ENCODE peak calls at places on chromosomes 3 and 15, in six cellular contexts. Z, R, E, T, J and V are unnamed samples.

GRCh38 chr3:11379238-11379823 is 107.1 kb downstream of the ATG7 start:
- DNase-seq in Z (no peak), R (peak), E (no peak), T (no peak), J (peak), V (peak)

GRCh38 chr3:35675206-35675605 is 35.9 kb downstream of the ARPP21 start:
- DNase-seq in Z (no peak), R (no peak), E (no peak), T (no peak), J (no peak), V (no peak)

GRCh38 chr15:90035095-90035834 is 34.1 kb downstream of the ZNF710 start:
- DNase-seq in Z (peak), R (peak), E (peak), T (peak), J (peak), V (no peak)

GRCh38 chr3:134874737-134875413 is 79.8 kb downstream of the EPHB1 start:
- DNase-seq in Z (no peak), R (no peak), E (no peak), T (no peak), J (no peak), V (no peak)

GRCh38 chr15:100078511-100079220 is 263.1 kb downstream of the ADAMTS17 start:
- DNase-seq in Z (no peak), R (no peak), E (no peak), T (no peak), J (peak), V (no peak)

GRCh38 chr3:134685881-134686802 is 35.3 kb upstream of the KY start:
- DNase-seq in Z (no peak), R (peak), E (no peak), T (peak), J (no peak), V (no peak)

GRCh38 chr15:80777137-80777536 is 2.0 kb upstream of the CEMIP start:
- DNase-seq in Z (no peak), R (peak), E (peak), T (peak), J (peak), V (peak)

GRCh38 chr3:161770532-161771386 is 274.2 kb downstream of the OTOL1 start:
- DNase-seq in Z (no peak), R (peak), E (no peak), T (no peak), J (no peak), V (no peak)

GRCh38 chr15:70226337-70226980 is 128.7 kb upstream of the TLE3 start:
- DNase-seq in Z (no peak), R (no peak), E (no peak), T (no peak), J (no peak), V (no peak)

GRCh38 chr3:12905316-12906071 is 64.1 kb upstream of the RPL32 start:
- DNase-seq in Z (no peak), R (no peak), E (peak), T (no peak), J (no peak), V (no peak)

GRCh38 chr3:119069725-119070124 is 35.1 kb upstream of the IGSF11 start:
- DNase-seq in Z (no peak), R (no peak), E (no peak), T (no peak), J (no peak), V (no peak)

GRCh38 chr3:49484471-49484870 is 14.4 kb downstream of the DAG1 start:
- DNase-seq in Z (no peak), R (no peak), E (no peak), T (no peak), J (no peak), V (no peak)

DNA sequence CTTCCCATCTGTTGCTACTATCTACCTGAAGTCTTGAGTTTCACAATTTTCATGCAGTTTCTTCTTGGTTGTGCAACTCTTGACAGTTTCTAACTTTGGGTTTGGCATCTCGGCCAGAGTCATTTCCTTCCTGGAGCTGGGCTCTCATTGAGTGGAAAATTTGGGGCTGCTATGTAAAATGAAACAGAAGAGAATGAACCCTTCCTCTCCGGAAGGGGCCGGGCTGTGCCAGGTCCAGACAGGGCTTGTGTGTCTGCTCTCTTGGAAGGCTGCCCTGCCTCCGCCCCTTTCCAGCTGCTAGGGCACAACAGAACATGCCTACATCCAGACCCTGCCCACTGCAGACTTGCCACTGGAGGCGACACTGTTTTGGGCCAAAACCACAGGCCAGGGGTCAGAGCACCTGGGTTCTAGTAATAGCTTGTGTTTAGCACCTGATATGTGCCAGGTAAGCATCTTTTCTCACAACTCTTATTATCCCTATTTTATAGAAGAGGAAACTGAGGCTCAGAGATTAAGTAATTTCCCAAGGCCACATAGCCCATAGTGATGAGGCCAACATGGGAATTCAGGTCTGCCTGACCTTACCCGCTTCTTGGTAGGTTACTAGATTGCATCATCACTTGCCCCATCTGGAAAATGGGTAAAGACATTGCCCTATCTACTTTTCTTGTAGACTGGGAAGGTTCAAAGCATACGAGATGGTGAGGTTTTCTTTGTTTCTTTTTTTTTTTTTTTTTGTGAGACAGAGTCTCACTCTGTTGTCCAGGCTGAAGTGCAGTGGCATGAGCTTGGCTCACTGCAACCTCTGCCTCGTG is 25.0 kb downstream of the IRAK2 start:
- DNase-seq in Z (peak), R (peak), E (peak), T (peak), J (peak), V (no peak)
- H3K4me3 ChIP-seq in Z (no peak), R (no peak), E (no peak), T (peak), J (no peak), V (no peak)

GRCh38 chr15:65789105-65789504 is 3.0 kb downstream of the DENND4A start:
- DNase-seq in Z (no peak), R (no peak), E (no peak), T (no peak), J (no peak), V (no peak)

GRCh38 chr15:65790692-65791334 is 1.3 kb downstream of the DENND4A start:
- DNase-seq in Z (no peak), R (peak), E (no peak), T (no peak), J (peak), V (peak)

GRCh38 chr15:65787260-65787659 is 4.8 kb downstream of the DENND4A start:
- DNase-seq in Z (no peak), R (no peak), E (no peak), T (no peak), J (no peak), V (no peak)

GRCh38 chr15:65791335-65792129 is 561 bp downstream of the DENND4A start:
- DNase-seq in Z (peak), R (peak), E (peak), T (peak), J (no peak), V (peak)

GRCh38 chr15:65789759-65790158 is 2.3 kb downstream of the DENND4A start:
- DNase-seq in Z (no peak), R (no peak), E (no peak), T (no peak), J (no peak), V (no peak)
- H3K4me3 ChIP-seq in Z (no peak), R (no peak), E (no peak), T (peak), J (no peak), V (no peak)

GRCh38 chr3:44555753-44556152 is 760 bp downstream of the ZKSCAN7 start:
- DNase-seq in Z (no peak), R (peak), E (no peak), T (no peak), J (no peak), V (no peak)

GRCh38 chr3:44557074-44557473 is 2.1 kb downstream of the ZKSCAN7 start:
- DNase-seq in Z (no peak), R (no peak), E (no peak), T (no peak), J (no peak), V (no peak)

GRCh38 chr3:44554626-44555592 is at the start of gene ZKSCAN7:
- DNase-seq in Z (peak), R (peak), E (peak), T (peak), J (peak), V (no peak)
- H3K4me3 ChIP-seq in Z (peak), R (peak), E (peak), T (peak), J (peak), V (no peak)

DNA sequence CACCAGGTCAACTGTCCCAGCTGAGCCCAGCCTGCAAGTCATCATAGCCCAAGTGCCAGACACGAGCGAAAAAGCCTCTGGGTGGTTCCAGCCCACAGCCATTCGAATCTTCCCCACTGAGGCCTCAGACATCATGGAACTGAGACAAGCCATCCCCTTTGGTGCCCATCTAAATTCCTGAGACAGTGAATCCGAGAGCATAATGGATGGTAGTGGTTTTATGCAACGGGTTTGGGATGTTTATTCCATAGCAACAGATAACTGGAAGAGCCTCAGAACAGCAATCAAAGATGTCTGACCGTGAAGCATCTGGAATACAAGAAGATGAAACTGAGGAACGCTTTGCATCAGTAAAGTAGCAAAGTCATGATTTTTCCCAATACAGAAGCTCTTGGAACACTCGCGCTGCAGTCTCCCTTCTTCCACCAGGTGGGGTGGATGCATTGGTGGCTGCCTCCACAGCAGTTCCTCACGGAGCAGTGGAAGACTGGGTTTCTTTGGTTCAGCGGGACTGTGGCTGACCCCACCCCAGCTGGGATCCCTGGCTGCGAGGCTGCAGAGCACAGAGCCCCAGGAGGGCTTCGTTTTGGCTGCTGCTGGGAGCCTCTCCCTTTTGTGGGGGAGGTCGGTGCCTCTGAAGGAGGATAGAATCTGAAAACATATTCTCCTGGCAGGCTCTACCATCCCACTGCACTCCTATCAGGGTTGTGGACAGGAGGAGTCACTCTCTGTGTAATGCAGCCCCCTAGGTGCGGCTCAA is 26.4 kb upstream of the PDE8A start:
- DNase-seq in Z (peak), R (peak), E (peak), T (peak), J (peak), V (peak)
- H3K4me3 ChIP-seq in Z (no peak), R (peak), E (peak), T (peak), J (peak), V (peak)

DNA sequence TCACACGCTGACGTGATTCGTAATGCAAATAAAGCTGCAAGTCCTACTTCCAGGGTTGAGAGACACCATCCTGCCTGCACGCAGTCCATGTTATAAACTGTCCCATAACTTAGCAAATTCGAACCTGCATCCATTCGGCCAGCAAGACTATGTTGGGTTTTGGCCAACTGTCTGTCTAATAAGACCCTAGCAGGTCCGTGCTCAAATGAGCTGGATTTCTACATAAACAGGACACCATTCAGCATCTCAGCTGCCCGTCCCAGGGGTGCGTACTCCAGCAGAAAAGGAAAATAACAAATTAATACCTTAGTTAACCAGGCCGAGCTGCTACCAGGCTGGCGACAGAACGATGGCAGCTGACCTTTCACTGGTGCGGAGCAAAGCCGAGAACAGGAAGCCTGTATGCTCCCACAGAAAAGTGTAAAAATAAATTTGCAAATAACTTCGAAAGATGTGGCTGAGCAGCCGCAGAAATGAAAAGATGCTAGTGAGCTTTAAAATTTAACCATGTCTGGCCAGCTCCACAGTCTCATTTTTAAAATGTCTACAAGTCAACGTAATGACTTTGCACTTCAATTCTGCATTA is 97.0 kb upstream of the SNRPA1 start:
- DNase-seq in Z (no peak), R (no peak), E (no peak), T (no peak), J (no peak), V (no peak)
- H3K4me3 ChIP-seq in Z (no peak), R (no peak), E (no peak), T (no peak), J (no peak), V (no peak)